ENCODE peak calls at places on chromosomes 1 and 21, in four cellular contexts. One of them, this sample, is unnamed.

GRCh38 chr1:44707112-44707881 is 23.7 kb downstream of the RNU5D-1 start:
- DNase-seq in body of pancreas: no peak
- DNase-seq in IMR-90: peak; percentile 94
- DNase-seq in left ventricle myocardium inferior: no peak
- DNase-seq in this sample: no peak

GRCh38 chr1:39178541-39179431 is 25.7 kb upstream of the MACF1 start:
- DNase-seq in body of pancreas: peak; percentile 26
- DNase-seq in IMR-90: peak; percentile 77
- DNase-seq in left ventricle myocardium inferior: no peak
- DNase-seq in this sample: no peak

GRCh38 chr1:12515234-12515633 is 102.8 kb downstream of the DHRS3 start:
- DNase-seq in body of pancreas: no peak
- DNase-seq in left ventricle myocardium inferior: no peak
- DNase-seq in IMR-90: no peak
- DNase-seq in this sample: no peak

GRCh38 chr1:207868252-207868768 is 42.6 kb downstream of the CD34 start:
- DNase-seq in body of pancreas: peak; percentile 66
- DNase-seq in IMR-90: no peak
- DNase-seq in left ventricle myocardium inferior: peak; percentile 29
- DNase-seq in this sample: peak; percentile 38

GRCh38 chr1:225480825-225481434 is 53.1 kb upstream of the LBR start:
- DNase-seq in IMR-90: no peak
- DNase-seq in body of pancreas: peak; percentile 86
- DNase-seq in left ventricle myocardium inferior: no peak
- DNase-seq in this sample: no peak

GRCh38 chr1:219666242-219666641 is 53.3 kb upstream of the ZC3H11B start:
- DNase-seq in IMR-90: peak; percentile 32
- DNase-seq in left ventricle myocardium inferior: no peak
- DNase-seq in body of pancreas: no peak
- DNase-seq in this sample: no peak

GRCh38 chr1:109248444-109248796 is 919 bp upstream of the CELSR2 start:
- DNase-seq in body of pancreas: no peak
- DNase-seq in IMR-90: no peak
- DNase-seq in left ventricle myocardium inferior: no peak
- DNase-seq in this sample: no peak

GRCh38 chr1:208164609-208165008 is 79.6 kb downstream of the PLXNA2 start:
- DNase-seq in body of pancreas: no peak
- DNase-seq in left ventricle myocardium inferior: no peak
- DNase-seq in IMR-90: no peak
- DNase-seq in this sample: no peak

GRCh38 chr1:47191940-47192457 is 2.2 kb upstream of the PDZK1IP1 start:
- DNase-seq in IMR-90: no peak
- DNase-seq in left ventricle myocardium inferior: no peak
- DNase-seq in body of pancreas: no peak
- DNase-seq in this sample: no peak

GRCh38 chr1:245867724-245868123 is 639.4 kb downstream of the SMYD3 start:
- DNase-seq in IMR-90: no peak
- DNase-seq in left ventricle myocardium inferior: no peak
- DNase-seq in body of pancreas: no peak
- DNase-seq in this sample: no peak

GRCh38 chr1:240337795-240338194 is 246.1 kb downstream of the FMN2 start:
- DNase-seq in body of pancreas: no peak
- DNase-seq in IMR-90: peak; percentile 86
- DNase-seq in left ventricle myocardium inferior: no peak
- DNase-seq in this sample: no peak

GRCh38 chr1:16139473-16139962 is 16.4 kb downstream of the EPHA2 start:
- DNase-seq in IMR-90: peak; percentile 85
- DNase-seq in body of pancreas: no peak
- DNase-seq in left ventricle myocardium inferior: no peak
- DNase-seq in this sample: no peak

GRCh38 chr1:66349277-66349676 is 184.7 kb upstream of the SGIP1 start:
- DNase-seq in IMR-90: no peak
- DNase-seq in body of pancreas: no peak
- DNase-seq in left ventricle myocardium inferior: no peak
- DNase-seq in this sample: no peak
- H3K4me3 ChIP-seq in IMR-90: no peak overlapping the region
- H3K4me3 ChIP-seq in body of pancreas: no peak overlapping the region
- H3K4me3 ChIP-seq in left ventricle myocardium inferior: peak overlapping the region; percentile 24
- H3K4me3 ChIP-seq in this sample: no peak overlapping the region

DNA sequence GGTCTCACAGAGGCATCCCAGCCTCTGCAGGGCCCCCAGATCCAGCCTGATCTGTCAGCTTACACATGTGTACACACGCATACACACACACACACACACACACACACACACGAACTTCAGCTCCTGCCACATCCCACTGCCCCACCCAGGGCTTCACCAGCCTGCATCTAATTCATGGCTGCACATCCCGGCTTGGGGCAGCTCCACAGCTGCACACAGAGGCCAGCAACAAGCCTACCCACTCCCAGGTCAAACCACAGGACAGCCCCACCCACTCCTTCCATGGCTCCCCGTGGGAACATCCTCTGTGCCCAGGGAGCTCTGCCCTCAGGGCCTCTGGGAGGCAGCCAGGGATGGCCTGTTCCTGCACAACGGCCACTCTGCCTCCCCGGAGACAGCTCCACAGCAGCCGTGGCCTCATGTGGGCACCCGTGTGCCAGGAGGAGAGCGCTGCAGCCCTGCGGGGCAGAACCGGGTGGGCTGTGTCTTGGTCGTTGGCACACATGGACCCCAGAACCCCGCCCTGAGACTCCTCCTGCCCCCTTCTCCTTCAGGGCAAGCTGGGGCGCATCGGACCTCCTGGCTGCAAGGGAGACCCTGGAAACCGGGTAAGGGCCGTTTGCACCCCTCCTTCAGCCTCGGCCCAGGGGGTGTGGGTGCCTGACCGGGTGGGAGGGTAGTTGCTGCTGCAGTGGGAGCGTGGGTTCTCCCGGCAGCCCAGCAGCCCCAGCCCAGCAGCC is 19.1 kb downstream of the COL6A2 start:
- DNase-seq in left ventricle myocardium inferior: peak; percentile 10
- DNase-seq in body of pancreas: peak; percentile 3
- DNase-seq in IMR-90: no peak
- DNase-seq in this sample: peak; percentile 3
- H3K27ac ChIP-seq in left ventricle myocardium inferior: no peak overlapping the region
- H3K27ac ChIP-seq in body of pancreas: no peak overlapping the region
- H3K27ac ChIP-seq in IMR-90: peak overlapping the region; percentile 26
- H3K27ac ChIP-seq in this sample: no peak overlapping the region

GRCh38 chr1:233617025-233617424 is 3.1 kb downstream of the KCNK1 start:
- DNase-seq in IMR-90: no peak
- DNase-seq in body of pancreas: no peak
- DNase-seq in left ventricle myocardium inferior: no peak
- DNase-seq in this sample: no peak

GRCh38 chr1:233614743-233615521 is 1.0 kb downstream of the KCNK1 start:
- DNase-seq in IMR-90: no peak
- DNase-seq in body of pancreas: peak; percentile 32
- DNase-seq in left ventricle myocardium inferior: no peak
- DNase-seq in this sample: no peak

GRCh38 chr1:233614173-233614742 is 352 bp downstream of the KCNK1 start:
- DNase-seq in left ventricle myocardium inferior: peak; percentile 19
- DNase-seq in IMR-90: peak; percentile 19
- DNase-seq in body of pancreas: peak; percentile 60
- DNase-seq in this sample: peak; percentile 31

GRCh38 chr1:233613252-233614172 is at the start of gene KCNK1:
- DNase-seq in body of pancreas: peak; percentile 89
- DNase-seq in IMR-90: peak; percentile 65
- DNase-seq in left ventricle myocardium inferior: peak; percentile 51
- DNase-seq in this sample: peak; percentile 59

GRCh38 chr1:233615571-233615970 is 1.7 kb downstream of the KCNK1 start:
- DNase-seq in left ventricle myocardium inferior: no peak
- DNase-seq in IMR-90: no peak
- DNase-seq in body of pancreas: no peak
- DNase-seq in this sample: no peak
- H3K27me3 ChIP-seq in left ventricle myocardium inferior: peaks cover 45% of the 10 kb centered on the region
- H3K27me3 ChIP-seq in IMR-90: no peaks in the 10 kb centered on the region
- H3K27me3 ChIP-seq in body of pancreas: no peaks in the 10 kb centered on the region
- H3K27me3 ChIP-seq in this sample: peaks cover 5% of the 10 kb centered on the region

DNA sequence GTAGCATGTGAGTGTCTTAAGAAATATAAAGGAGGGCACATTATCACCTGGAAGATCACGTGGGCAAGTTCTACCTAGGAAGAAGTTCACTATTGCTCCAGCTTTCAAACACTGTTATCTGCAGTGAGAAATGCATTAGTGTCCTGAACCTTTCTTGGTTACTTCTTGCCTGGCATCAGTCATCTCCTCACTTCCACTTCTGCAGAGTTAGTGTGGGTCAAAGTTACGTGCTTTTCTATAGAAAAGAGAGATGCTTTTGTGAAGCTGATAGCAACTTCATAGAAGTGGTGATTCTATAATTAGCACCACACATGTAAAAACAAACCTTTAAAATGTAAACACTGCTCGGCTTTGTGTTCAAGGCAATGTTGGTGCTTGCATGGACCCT is 57.2 kb downstream of the MRPS6 start:
- DNase-seq in IMR-90: no peak
- DNase-seq in left ventricle myocardium inferior: no peak
- DNase-seq in body of pancreas: no peak
- DNase-seq in this sample: no peak
- H3K4me3 ChIP-seq in IMR-90: no peak overlapping the region
- H3K4me3 ChIP-seq in left ventricle myocardium inferior: no peak overlapping the region
- H3K4me3 ChIP-seq in body of pancreas: no peak overlapping the region
- H3K4me3 ChIP-seq in this sample: no peak overlapping the region

GRCh38 chr1:65527672-65528071 is 107.2 kb downstream of the LEPR start:
- DNase-seq in body of pancreas: no peak
- DNase-seq in IMR-90: no peak
- DNase-seq in left ventricle myocardium inferior: no peak
- DNase-seq in this sample: no peak

GRCh38 chr1:65527211-65527610 is 106.7 kb downstream of the LEPR start:
- DNase-seq in left ventricle myocardium inferior: no peak
- DNase-seq in IMR-90: peak; percentile 41
- DNase-seq in body of pancreas: no peak
- DNase-seq in this sample: no peak

GRCh38 chr1:65526049-65526556 is 105.6 kb downstream of the LEPR start:
- DNase-seq in body of pancreas: no peak
- DNase-seq in IMR-90: no peak
- DNase-seq in left ventricle myocardium inferior: no peak
- DNase-seq in this sample: no peak

GRCh38 chr1:65524931-65525296 is 104.4 kb downstream of the LEPR start:
- DNase-seq in left ventricle myocardium inferior: no peak
- DNase-seq in IMR-90: no peak
- DNase-seq in body of pancreas: no peak
- DNase-seq in this sample: no peak

DNA sequence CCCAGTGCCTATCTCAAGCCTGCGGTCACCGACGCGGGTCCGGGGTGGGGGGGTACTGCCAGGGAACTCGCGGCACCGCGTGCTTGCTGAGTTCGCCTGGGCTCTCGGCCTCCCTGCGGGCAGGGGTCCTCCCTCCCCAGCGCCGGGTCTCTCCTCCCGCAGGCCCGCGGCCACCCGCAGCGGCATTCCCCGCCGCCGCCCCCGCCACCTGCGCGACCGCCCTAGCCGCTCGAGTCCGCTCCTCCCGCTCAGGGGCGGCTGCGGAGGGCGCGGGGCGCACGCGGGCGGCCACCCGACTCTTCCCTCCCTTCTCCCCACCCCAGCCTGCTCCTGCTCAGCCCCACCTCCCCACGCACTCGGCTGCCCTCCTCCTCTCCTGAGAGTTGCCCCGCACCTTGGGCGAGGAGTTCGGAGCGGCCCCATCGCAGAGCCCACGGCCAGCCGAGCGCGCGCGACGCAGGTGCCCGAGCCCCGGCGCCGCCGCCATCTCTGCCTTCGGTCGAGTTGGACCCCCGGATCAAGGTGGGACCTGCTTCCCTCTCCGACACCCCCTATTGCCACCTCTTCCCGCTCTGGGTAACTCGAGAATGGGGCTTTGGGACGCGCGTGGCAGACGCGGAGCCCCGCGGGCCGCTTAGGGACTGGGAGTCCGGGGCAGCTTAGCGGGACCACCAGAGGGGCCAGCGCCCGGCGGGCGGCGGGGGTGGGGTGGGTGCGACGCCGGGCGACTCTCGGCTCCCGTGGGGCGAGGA is 105.0 kb downstream of the LEPR start:
- DNase-seq in body of pancreas: peak; percentile 6
- DNase-seq in IMR-90: no peak
- DNase-seq in left ventricle myocardium inferior: no peak
- DNase-seq in this sample: no peak
- H3K27ac ChIP-seq in body of pancreas: no peak overlapping the region
- H3K27ac ChIP-seq in IMR-90: no peak overlapping the region
- H3K27ac ChIP-seq in left ventricle myocardium inferior: peak overlapping the region; percentile 49
- H3K27ac ChIP-seq in this sample: peak overlapping the region; percentile 47

GRCh38 chr1:5691795-5692517 is 300.3 kb downstream of the NPHP4 start:
- DNase-seq in IMR-90: no peak
- DNase-seq in body of pancreas: no peak
- DNase-seq in left ventricle myocardium inferior: no peak
- DNase-seq in this sample: no peak

GRCh38 chr1:5690291-5690690 is 301.9 kb downstream of the NPHP4 start:
- DNase-seq in body of pancreas: no peak
- DNase-seq in IMR-90: no peak
- DNase-seq in left ventricle myocardium inferior: no peak
- DNase-seq in this sample: no peak

GRCh38 chr1:5692649-5693048 is 299.6 kb downstream of the NPHP4 start:
- DNase-seq in body of pancreas: no peak
- DNase-seq in IMR-90: no peak
- DNase-seq in left ventricle myocardium inferior: no peak
- DNase-seq in this sample: no peak

GRCh38 chr1:5690878-5691277 is 301.3 kb downstream of the NPHP4 start:
- DNase-seq in IMR-90: no peak
- DNase-seq in body of pancreas: no peak
- DNase-seq in left ventricle myocardium inferior: no peak
- DNase-seq in this sample: no peak

DNA sequence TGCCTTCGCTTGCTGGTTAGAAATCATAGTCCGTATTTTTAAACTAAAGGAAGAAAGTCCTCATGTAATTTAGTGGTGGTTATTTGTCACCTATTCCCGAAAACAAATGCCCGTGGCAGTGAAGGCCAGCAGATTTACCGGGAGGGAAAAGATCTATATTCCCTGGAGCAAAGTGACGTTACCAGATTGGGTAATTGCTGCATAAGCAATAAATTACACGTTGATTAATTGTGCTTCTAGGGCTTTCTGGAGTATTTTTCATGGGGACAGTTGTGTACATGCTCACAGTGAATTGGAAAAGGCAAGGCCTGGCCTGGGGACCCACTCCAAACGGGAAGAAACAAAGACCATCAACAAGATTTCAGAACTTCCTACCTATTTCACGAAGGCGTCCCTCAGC is 298.6 kb downstream of the NPHP4 start:
- DNase-seq in IMR-90: no peak
- DNase-seq in body of pancreas: no peak
- DNase-seq in left ventricle myocardium inferior: no peak
- DNase-seq in this sample: no peak
- H3K27me3 ChIP-seq in IMR-90: no peaks in the 10 kb centered on the region
- H3K27me3 ChIP-seq in body of pancreas: no peaks in the 10 kb centered on the region
- H3K27me3 ChIP-seq in left ventricle myocardium inferior: peaks cover 71% of the 10 kb centered on the region
- H3K27me3 ChIP-seq in this sample: peaks cover 33% of the 10 kb centered on the region

This sample was measured in heart right ventricle.